ENCODE peak calls at places on chromosomes 6 and 20, in ten cellular contexts. P is adrenal gland, Q is psoas muscle, C is OCI-LY7, K is breast epithelium, E is kidney epithelial cell, M is astrocyte, A is GM12865, L is DND-41, F is stomach. V is an unnamed sample.

GRCh38 chr6:16769986-16770376 is 8.7 kb upstream of the ATXN1 start:
- DNase-seq in P (no peak), Q (no peak), C (no peak), K (no peak), E (no peak), M (peak), A (no peak), L (no peak), F (no peak), V (no peak)

GRCh38 chr6:127972815-127973214 is 72.0 kb upstream of the THEMIS start:
- DNase-seq in P (no peak), Q (no peak), C (no peak), K (no peak), E (no peak), M (peak), A (no peak), L (no peak), F (no peak), V (no peak)

GRCh38 chr6:129215246-129215645 is 332.3 kb downstream of the LAMA2 start:
- DNase-seq in P (no peak), Q (no peak), C (no peak), K (no peak), E (no peak), M (no peak), A (no peak), L (no peak), F (no peak), V (no peak)

GRCh38 chr6:6004147-6004995 is 2.4 kb downstream of the NRN1 start:
- DNase-seq in P (no peak), Q (no peak), C (no peak), K (no peak), E (no peak), M (no peak), A (no peak), L (no peak), F (no peak), V (peak)

GRCh38 chr6:55176958-55177357 is 2.6 kb downstream of the HCRTR2 start:
- DNase-seq in P (no peak), Q (no peak), C (no peak), K (no peak), E (no peak), M (peak), A (no peak), L (no peak), F (no peak), V (peak)

GRCh38 chr20:25247100-25247665 is 702 bp upstream of the PYGB start:
- DNase-seq in P (peak), Q (peak), C (peak), K (no peak), E (no peak), M (peak), A (peak), L (peak), F (peak), V (no peak)

GRCh38 chr6:71157350-71157749 is 131.3 kb upstream of the OGFRL1 start:
- DNase-seq in P (no peak), Q (no peak), C (no peak), K (no peak), E (no peak), M (no peak), A (no peak), L (no peak), F (no peak), V (no peak)

GRCh38 chr6:4848382-4849068 is 72.3 kb downstream of the CDYL start:
- DNase-seq in P (peak), Q (no peak), C (peak), K (no peak), E (no peak), M (no peak), A (peak), L (no peak), F (peak), V (no peak)

GRCh38 chr6:112237066-112237465 is 17.3 kb downstream of the LAMA4 start:
- DNase-seq in P (no peak), Q (no peak), C (no peak), K (no peak), E (no peak), M (no peak), A (no peak), L (no peak), F (no peak), V (no peak)

GRCh38 chr20:63149531-63150207 is 66.3 kb downstream of the YTHDF1 start:
- DNase-seq in P (no peak), Q (peak), C (no peak), K (no peak), E (no peak), M (no peak), A (no peak), L (no peak), F (no peak), V (no peak)

GRCh38 chr20:57398231-57398821 is 7.1 kb downstream of the RBM38 start:
- DNase-seq in P (no peak), Q (peak), C (peak), K (no peak), E (no peak), M (no peak), A (peak), L (peak), F (peak), V (peak)

GRCh38 chr20:35561268-35561667 is 19.4 kb downstream of the ERGIC3 start:
- DNase-seq in P (no peak), Q (peak), C (peak), K (no peak), E (peak), M (peak), A (peak), L (peak), F (no peak), V (no peak)

GRCh38 chr6:73047801-73048200 is 177.5 kb downstream of the KHDC1L start:
- DNase-seq in P (no peak), Q (no peak), C (no peak), K (no peak), E (no peak), M (no peak), A (no peak), L (no peak), F (no peak), V (no peak)

GRCh38 chr6:315921-316752 is 23.9 kb downstream of the DUSP22 start:
- DNase-seq in P (no peak), Q (no peak), C (no peak), K (no peak), E (no peak), M (no peak), A (peak), L (no peak), F (no peak), V (no peak)

GRCh38 chr6:130435181-130435580 is 69.4 kb downstream of the TMEM200A start:
- DNase-seq in P (no peak), Q (no peak), C (no peak), K (no peak), E (no peak), M (no peak), A (no peak), L (no peak), F (no peak), V (no peak)

GRCh38 chr20:36645998-36646397 is at the start of gene SLA2:
- DNase-seq in P (peak), Q (no peak), C (peak), K (no peak), E (no peak), M (no peak), A (peak), L (peak), F (peak), V (peak)

GRCh38 chr20:54167909-54168872 is 5.6 kb downstream of the CYP24A1 start:
- DNase-seq in P (no peak), Q (no peak), C (no peak), K (no peak), E (no peak), M (peak), A (no peak), L (no peak), F (no peak), V (no peak)

GRCh38 chr6:157163434-157164159 is 159.7 kb downstream of the TMEM242 start:
- DNase-seq in P (no peak), Q (no peak), C (no peak), K (no peak), E (no peak), M (no peak), A (no peak), L (no peak), F (no peak), V (no peak)

GRCh38 chr6:14766595-14766994 is 479.3 kb upstream of the JARID2 start:
- DNase-seq in P (no peak), Q (no peak), C (no peak), K (no peak), E (no peak), M (no peak), A (no peak), L (no peak), F (no peak), V (no peak)

GRCh38 chr6:90947184-90948064 is 360.6 kb upstream of the MAP3K7 start:
- DNase-seq in P (no peak), Q (no peak), C (no peak), K (no peak), E (no peak), M (no peak), A (no peak), L (no peak), F (no peak), V (no peak)

GRCh38 chr20:37257993-37258392 is 3.6 kb downstream of the GHRH start:
- DNase-seq in P (no peak), Q (no peak), C (no peak), K (no peak), E (no peak), M (no peak), A (no peak), L (no peak), F (no peak), V (no peak)

GRCh38 chr20:56994006-56994405 is 272.4 kb downstream of the BMP7 start:
- DNase-seq in P (no peak), Q (no peak), C (no peak), K (no peak), E (no peak), M (no peak), A (no peak), L (no peak), F (no peak), V (no peak)

GRCh38 chr6:37777272-37777736 is 42.2 kb upstream of the ZFAND3 start:
- DNase-seq in P (no peak), Q (no peak), C (no peak), K (no peak), E (no peak), M (no peak), A (peak), L (no peak), F (no peak), V (no peak)

GRCh38 chr6:42279966-42280629 is 62.4 kb upstream of the MRPS10 start:
- DNase-seq in P (no peak), Q (peak), C (no peak), K (no peak), E (no peak), M (peak), A (no peak), L (no peak), F (peak), V (no peak)

GRCh38 chr6:134174790-134175531 is 122.5 kb upstream of the SLC2A12 start:
- DNase-seq in P (peak), Q (peak), C (peak), K (peak), E (peak), M (peak), A (peak), L (peak), F (peak), V (peak)

GRCh38 chr6:134171517-134171916 is 119.1 kb upstream of the SLC2A12 start:
- DNase-seq in P (no peak), Q (no peak), C (no peak), K (no peak), E (no peak), M (no peak), A (no peak), L (no peak), F (no peak), V (no peak)

GRCh38 chr6:134172020-134172766 is 119.8 kb upstream of the SLC2A12 start:
- DNase-seq in P (no peak), Q (no peak), C (no peak), K (no peak), E (no peak), M (no peak), A (no peak), L (no peak), F (no peak), V (no peak)

GRCh38 chr6:134173936-134174789 is 121.7 kb upstream of the SLC2A12 start:
- DNase-seq in P (peak), Q (peak), C (peak), K (peak), E (peak), M (peak), A (peak), L (peak), F (peak), V (peak)

DNA sequence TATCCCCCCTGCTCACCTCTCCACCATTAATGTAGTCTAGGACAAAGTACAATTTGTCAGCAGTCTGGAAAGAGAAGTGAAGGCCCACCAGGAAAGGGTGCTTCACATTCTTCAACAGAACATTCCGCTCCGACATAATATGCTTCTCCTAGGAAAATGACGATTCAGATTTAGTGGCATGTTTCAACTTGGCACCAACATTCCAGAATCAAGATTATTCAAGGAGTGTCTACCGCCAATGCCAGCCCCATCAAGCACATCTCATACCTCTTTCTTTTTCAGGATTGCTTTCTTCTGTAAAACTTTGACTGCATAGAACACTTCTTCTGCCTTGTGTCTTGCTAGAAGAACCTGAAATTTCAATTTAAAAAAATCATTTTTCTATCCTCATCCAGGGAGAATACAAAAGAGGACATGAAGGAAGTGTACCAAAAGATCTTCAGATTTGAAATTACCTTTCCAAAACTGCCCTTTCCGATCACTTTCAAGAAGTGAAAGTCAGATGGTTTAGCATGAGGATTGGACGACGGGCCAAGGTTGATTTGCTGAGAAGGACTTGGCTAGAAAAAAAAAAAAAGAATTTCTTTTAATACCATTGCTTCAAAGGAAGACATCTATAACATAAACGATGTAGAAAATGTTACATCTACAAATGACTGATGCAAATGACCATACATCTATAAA is 120.7 kb upstream of the SLC2A12 start:
- DNase-seq in P (no peak), Q (no peak), C (no peak), K (no peak), E (no peak), M (no peak), A (no peak), L (no peak), F (no peak), V (no peak)
- H3K4me3 ChIP-seq in P (peak), Q (peak), C (peak), K (peak), E (peak), M (peak), A (peak), L (no peak), F (peak), V (no peak)

GRCh38 chr20:46212252-46212651 is 94.1 kb downstream of the CD40 start:
- DNase-seq in P (no peak), Q (no peak), C (no peak), K (no peak), E (no peak), M (no peak), A (no peak), L (no peak), F (no peak), V (no peak)

GRCh38 chr20:46211331-46211722 is 93.2 kb downstream of the CD40 start:
- DNase-seq in P (no peak), Q (no peak), C (no peak), K (no peak), E (no peak), M (no peak), A (no peak), L (no peak), F (no peak), V (no peak)

GRCh38 chr20:46209930-46210671 is 92.0 kb downstream of the CD40 start:
- DNase-seq in P (no peak), Q (no peak), C (no peak), K (no peak), E (no peak), M (no peak), A (no peak), L (no peak), F (no peak), V (no peak)

GRCh38 chr20:46212876-46213275 is 94.8 kb downstream of the CD40 start:
- DNase-seq in P (no peak), Q (no peak), C (no peak), K (no peak), E (no peak), M (no peak), A (no peak), L (no peak), F (no peak), V (no peak)

GRCh38 chr20:46210672-46211330 is 92.7 kb downstream of the CD40 start:
- DNase-seq in P (no peak), Q (no peak), C (no peak), K (no peak), E (no peak), M (no peak), A (no peak), L (no peak), F (no peak), V (no peak)
- H3K4me3 ChIP-seq in P (no peak), Q (no peak), C (no peak), K (no peak), E (no peak), M (no peak), A (no peak), L (no peak), F (no peak), V (no peak)

GRCh38 chr6:33034554-33034953 is 25.2 kb upstream of the HLA-DOA start:
- DNase-seq in P (no peak), Q (no peak), C (no peak), K (no peak), E (no peak), M (no peak), A (no peak), L (no peak), F (no peak), V (no peak)
- H3K4me3 ChIP-seq in P (no peak), Q (no peak), C (no peak), K (no peak), E (no peak), M (no peak), A (no peak), L (no peak), F (no peak), V (no peak)

DNA sequence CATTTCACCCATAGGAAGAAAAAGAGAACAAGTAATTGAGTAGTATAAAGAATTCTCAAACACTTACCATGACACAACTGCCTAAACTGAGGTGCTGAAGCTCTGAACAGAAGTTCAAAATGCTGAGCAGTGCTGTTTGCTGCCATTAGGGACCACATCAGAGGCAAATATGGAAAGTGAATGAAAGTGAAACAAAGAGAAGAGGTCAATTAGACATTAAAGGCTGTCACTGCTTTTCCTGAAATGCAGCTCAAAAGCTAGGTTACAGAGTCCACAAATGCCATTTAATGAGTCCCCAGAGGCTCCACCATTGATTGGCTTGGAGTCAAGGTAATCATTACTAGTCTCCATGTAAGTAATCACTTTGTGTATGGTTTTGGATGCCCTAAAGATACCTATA is 46.1 kb downstream of the POU3F2 start:
- DNase-seq in P (no peak), Q (no peak), C (no peak), K (no peak), E (no peak), M (no peak), A (peak), L (peak), F (no peak), V (peak)
- H3K4me3 ChIP-seq in P (no peak), Q (no peak), C (no peak), K (no peak), E (no peak), M (no peak), A (no peak), L (no peak), F (no peak), V (no peak)

DNA sequence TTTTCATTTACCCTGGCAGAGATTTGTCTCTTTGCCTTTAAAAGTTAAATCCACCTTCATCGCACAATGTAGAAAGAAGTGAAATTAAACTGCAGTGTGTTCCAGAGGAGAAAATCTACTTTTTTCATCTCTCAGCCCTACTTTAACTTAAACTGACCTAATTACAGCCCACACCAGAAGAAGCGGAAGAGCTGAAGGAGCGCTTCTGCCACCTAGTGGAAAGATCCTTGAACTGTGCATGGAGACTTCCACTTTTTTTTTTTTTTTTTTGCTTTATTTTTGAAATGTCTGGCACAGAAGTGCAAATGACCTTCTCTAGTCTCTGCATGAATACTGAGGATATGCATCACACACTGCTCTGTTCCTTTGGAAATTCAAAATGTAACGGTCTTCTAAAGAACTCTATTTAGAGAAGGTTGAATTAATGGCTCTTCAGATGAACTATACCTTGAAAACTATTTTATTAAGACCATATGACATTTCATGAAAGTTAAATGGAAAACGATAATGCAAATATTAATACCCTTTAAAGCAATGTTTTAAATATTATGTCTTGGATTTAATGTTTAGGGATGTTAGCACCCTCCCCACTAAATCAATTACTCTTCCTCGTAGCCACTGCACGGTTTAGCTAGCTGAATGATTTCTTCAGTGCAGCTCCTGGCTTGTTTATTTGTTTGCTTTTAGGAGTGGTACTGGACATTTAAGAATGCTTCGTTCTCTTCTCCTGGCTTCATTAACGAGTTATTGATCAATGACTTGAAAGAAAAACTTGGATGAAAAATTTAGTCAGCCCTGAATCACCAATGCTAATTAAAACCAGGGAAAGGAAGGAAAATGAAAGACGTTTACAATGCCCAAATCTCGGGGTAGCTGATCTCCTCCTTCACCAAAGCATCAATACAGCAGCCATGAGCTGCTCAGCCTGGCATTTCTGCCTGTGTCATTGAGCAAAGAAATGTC is 569.6 kb upstream of the GJE1 start:
- DNase-seq in P (peak), Q (peak), C (peak), K (no peak), E (peak), M (peak), A (peak), L (peak), F (peak), V (peak)
- H3K4me3 ChIP-seq in P (no peak), Q (peak), C (peak), K (peak), E (no peak), M (peak), A (peak), L (no peak), F (peak), V (peak)

DNA sequence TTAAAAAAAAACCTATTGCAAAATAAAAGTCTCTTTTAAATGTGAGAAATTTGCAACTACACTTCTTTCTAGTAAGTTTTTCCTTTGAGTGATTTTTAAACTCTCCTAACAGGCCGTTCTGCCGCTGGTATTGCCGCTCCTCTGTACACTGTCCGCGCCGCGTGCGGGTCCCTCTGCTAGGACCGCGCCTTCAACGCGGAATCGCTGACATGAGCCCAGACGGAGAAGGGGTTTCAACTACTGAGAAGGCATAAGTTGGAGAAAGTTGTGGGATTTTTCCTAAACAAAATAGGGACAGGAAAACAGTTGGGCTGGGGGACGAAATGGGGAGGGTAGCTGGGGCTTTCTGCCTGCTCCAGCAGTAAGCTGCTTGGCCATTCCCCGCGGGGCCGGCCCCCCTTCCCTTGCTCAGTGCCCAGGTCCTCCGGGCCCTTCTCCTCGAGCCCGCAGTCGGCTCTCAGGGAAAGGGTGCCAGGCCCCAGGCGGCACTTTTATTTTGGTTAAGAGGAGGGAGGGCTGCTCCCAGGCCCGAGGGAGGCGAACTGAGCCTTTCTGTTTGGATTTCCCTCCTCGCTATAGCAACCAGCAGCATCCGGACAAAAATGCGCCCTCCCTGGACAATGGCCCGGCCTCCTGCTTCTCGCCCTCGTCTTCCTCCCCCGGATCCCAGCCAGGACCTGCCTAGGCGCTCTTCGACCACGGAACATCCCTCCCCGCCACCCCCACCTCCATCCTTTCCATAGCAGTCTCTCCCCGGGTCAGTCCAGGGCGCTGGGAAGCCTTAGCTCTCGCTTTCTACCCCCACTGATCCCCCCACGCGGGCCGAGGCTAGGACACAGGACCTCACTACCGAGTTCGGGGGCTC is 6.8 kb upstream of the POU3F2 start:
- DNase-seq in P (no peak), Q (no peak), C (no peak), K (no peak), E (no peak), M (no peak), A (no peak), L (no peak), F (no peak), V (no peak)
- H3K4me3 ChIP-seq in P (no peak), Q (no peak), C (no peak), K (no peak), E (no peak), M (peak), A (no peak), L (no peak), F (peak), V (no peak)

V was measured in Jurkat, Clone E6-1.